ENCODE peak calls at places on chromosome 1, in eight cellular contexts. V is CD8-positive, alpha-beta T cell; H is ovary; L is AG10803; I is IMR-90; G is heart left ventricle; J is foreskin fibroblast; K is gastrocnemius medialis. N is an unnamed sample.

GRCh38 chr1:235888119-235888643 is 21.5 kb upstream of the LYST start:
- DNase-seq in V (peak), H (no peak), L (no peak), I (no peak), G (no peak), J (no peak), K (no peak), N (no peak)

GRCh38 chr1:54227091-54227602 is 27.2 kb downstream of the MRPL37 start:
- DNase-seq in V (no peak), H (no peak), L (peak), I (peak), G (no peak), J (peak), K (peak), N (peak)

GRCh38 chr1:186066411-186066810 is 308.6 kb downstream of the TPR start:
- DNase-seq in V (no peak), H (no peak), L (no peak), I (no peak), G (no peak), J (no peak), K (no peak), N (no peak)

GRCh38 chr1:209490013-209490412 is 93.5 kb upstream of the CAMK1G start:
- DNase-seq in V (no peak), H (no peak), L (peak), I (peak), G (no peak), J (peak), K (no peak), N (peak)

GRCh38 chr1:59323879-59324278 is 27.0 kb downstream of the FGGY start:
- DNase-seq in V (no peak), H (no peak), L (peak), I (peak), G (no peak), J (no peak), K (no peak), N (no peak)

GRCh38 chr1:99503276-99503747 is 142.6 kb upstream of the PALMD start:
- DNase-seq in V (no peak), H (no peak), L (peak), I (peak), G (no peak), J (peak), K (peak), N (peak)

GRCh38 chr1:63537006-63537405 is 13.7 kb downstream of the EFCAB7 start:
- DNase-seq in V (no peak), H (no peak), L (no peak), I (no peak), G (no peak), J (no peak), K (no peak), N (no peak)

GRCh38 chr1:232600430-232601258 is 29.3 kb downstream of the SIPA1L2 start:
- DNase-seq in V (no peak), H (no peak), L (no peak), I (peak), G (no peak), J (no peak), K (no peak), N (no peak)

GRCh38 chr1:13541435-13542215 is 27.8 kb upstream of the LRRC38 start:
- DNase-seq in V (no peak), H (no peak), L (no peak), I (no peak), G (no peak), J (no peak), K (peak), N (no peak)

GRCh38 chr1:59484090-59484489 is 187.2 kb downstream of the FGGY start:
- DNase-seq in V (no peak), H (no peak), L (peak), I (peak), G (no peak), J (peak), K (no peak), N (peak)

GRCh38 chr1:176811896-176812295 is 348.9 kb downstream of the PAPPA2 start:
- DNase-seq in V (no peak), H (no peak), L (no peak), I (no peak), G (no peak), J (no peak), K (no peak), N (no peak)

GRCh38 chr1:161229896-161230295 is 4.0 kb downstream of the TOMM40L start:
- DNase-seq in V (no peak), H (no peak), L (no peak), I (no peak), G (no peak), J (no peak), K (no peak), N (no peak)

GRCh38 chr1:169890761-169891538 is 2.7 kb downstream of the SCYL3 start:
- DNase-seq in V (no peak), H (no peak), L (no peak), I (no peak), G (no peak), J (no peak), K (no peak), N (no peak)

GRCh38 chr1:84089470-84090261 is 54.4 kb upstream of the PRKACB start:
- DNase-seq in V (no peak), H (no peak), L (peak), I (peak), G (no peak), J (peak), K (no peak), N (no peak)

GRCh38 chr1:78237364-78237916 is 191.7 kb downstream of the GIPC2 start:
- DNase-seq in V (no peak), H (no peak), L (no peak), I (no peak), G (no peak), J (no peak), K (no peak), N (no peak)

GRCh38 chr1:17587693-17588047 is 48.2 kb downstream of the ARHGEF10L start:
- DNase-seq in V (no peak), H (no peak), L (peak), I (peak), G (no peak), J (peak), K (no peak), N (peak)

GRCh38 chr1:110008971-110009565 is 24.5 kb downstream of the AHCYL1 start:
- DNase-seq in V (no peak), H (no peak), L (no peak), I (no peak), G (no peak), J (no peak), K (no peak), N (no peak)

GRCh38 chr1:204363335-204364114 is 3.8 kb upstream of the PLEKHA6 start:
- DNase-seq in V (peak), H (peak), L (peak), I (peak), G (peak), J (peak), K (peak), N (peak)

GRCh38 chr1:1085171-1085841 is 11.2 kb upstream of the RNF223 start:
- DNase-seq in V (no peak), H (no peak), L (no peak), I (no peak), G (peak), J (no peak), K (no peak), N (no peak)

GRCh38 chr1:153336650-153337049 is 12.0 kb downstream of the PGLYRP4 start:
- DNase-seq in V (no peak), H (no peak), L (no peak), I (no peak), G (no peak), J (no peak), K (no peak), N (no peak)

GRCh38 chr1:147545133-147545532 is 3.8 kb downstream of the BCL9 start:
- DNase-seq in V (peak), H (no peak), L (peak), I (peak), G (no peak), J (no peak), K (peak), N (no peak)

DNA sequence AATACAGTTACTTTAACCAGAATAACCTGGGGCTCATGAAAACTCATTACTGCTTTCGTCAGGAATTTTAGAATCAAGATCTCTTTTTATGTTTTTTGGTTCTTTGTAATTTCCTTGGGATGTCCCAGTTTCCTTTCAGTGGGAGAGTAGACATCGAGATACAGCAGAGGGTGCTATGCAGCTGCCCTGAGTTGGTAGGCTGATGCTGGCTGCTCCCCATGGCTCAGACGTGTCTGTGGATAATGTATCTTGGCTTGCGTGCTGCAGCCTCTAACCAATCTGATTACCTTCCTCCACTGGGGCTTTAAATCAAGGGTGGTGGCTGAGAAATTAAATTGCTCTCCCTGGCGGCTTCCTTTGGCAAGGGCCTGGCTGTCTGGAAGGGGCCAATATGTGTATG is 253.7 kb downstream of the CACNA1E start:
- DNase-seq in V (no peak), H (no peak), L (no peak), I (no peak), G (no peak), J (no peak), K (no peak), N (no peak)
- TF ChIP-seq CTCF in V (no peak), H (no peak), L (no peak), I (no peak), G (no peak), J (no peak), K (no peak), N (no peak)

GRCh38 chr1:9628541-9629444 is 22.7 kb upstream of the PIK3CD start:
- DNase-seq in V (peak), H (no peak), L (no peak), I (no peak), G (no peak), J (no peak), K (no peak), N (no peak)
- H3K4me3 ChIP-seq in V (peak), H (no peak), L (no peak), I (no peak), G (peak), J (no peak), K (no peak), N (no peak)

GRCh38 chr1:15364740-15365139 is 44.9 kb upstream of the EFHD2 start:
- DNase-seq in V (no peak), H (no peak), L (no peak), I (no peak), G (no peak), J (no peak), K (no peak), N (no peak)
- TF ChIP-seq CTCF in V (no peak), H (no peak), L (no peak), I (no peak), G (no peak), J (no peak), K (no peak), N (peak)

DNA sequence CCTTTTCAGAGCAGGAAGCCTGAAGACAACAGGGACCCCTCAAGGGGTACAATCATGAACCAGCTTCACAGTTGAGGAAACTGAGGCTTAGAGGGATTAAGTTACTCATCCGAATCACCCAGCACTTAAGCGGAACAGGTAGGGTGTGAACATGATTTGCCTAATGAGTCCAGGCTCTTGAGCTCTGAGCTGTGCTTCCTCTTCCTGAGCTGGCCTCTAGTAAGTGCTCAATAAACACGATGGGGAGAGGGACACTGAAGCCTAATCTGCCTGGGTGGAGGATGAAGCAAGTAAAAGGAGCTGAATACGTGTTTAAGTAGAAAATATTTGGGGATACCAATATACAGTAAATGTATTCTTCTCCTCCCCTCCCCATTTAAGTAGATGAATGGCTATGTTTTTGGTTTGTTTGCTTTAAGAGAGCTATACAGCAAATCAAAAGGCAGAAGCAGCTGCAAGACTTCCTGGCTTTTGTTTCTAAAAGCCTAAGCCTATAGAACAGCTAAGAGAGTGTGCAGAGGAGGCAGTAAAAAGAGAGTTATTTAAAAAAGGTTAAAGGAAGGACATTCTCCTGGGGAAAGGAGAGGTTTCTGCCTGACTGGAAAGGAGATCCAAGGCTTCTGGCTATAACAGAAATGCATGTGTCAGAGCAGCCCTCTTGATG is 20.5 kb downstream of the STPG1 start:
- DNase-seq in V (no peak), H (no peak), L (no peak), I (no peak), G (no peak), J (no peak), K (no peak), N (no peak)
- H3K4me3 ChIP-seq in V (no peak), H (no peak), L (no peak), I (no peak), G (no peak), J (no peak), K (no peak), N (no peak)

GRCh38 chr1:223628233-223628632 is 37.3 kb downstream of the CAPN8 start:
- DNase-seq in V (no peak), H (peak), L (peak), I (peak), G (no peak), J (no peak), K (peak), N (peak)
- TF ChIP-seq CTCF in V (peak), H (no peak), L (peak), I (peak), G (peak), J (peak), K (peak), N (peak)

DNA sequence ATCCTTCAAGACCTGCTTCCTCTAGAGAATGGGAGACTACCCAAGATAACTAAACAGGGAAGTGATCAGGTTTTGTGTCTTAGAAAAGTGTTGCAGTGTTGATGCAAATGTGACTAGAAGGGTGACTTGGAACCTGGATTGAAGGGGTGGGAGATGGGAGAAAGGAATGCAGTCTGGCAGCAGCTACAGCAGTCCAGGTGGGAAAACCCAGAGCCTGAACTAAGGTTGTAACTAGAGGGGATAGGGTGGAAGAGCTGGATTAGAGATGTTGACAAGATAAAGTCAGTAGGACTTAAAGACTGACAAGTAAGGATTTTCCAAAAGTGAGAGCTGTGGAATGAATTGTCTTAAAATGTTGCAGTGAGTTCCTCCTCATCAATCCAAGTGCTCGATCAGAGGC is 7.1 kb upstream of the SHISA4 start:
- DNase-seq in V (no peak), H (no peak), L (no peak), I (no peak), G (no peak), J (no peak), K (no peak), N (no peak)
- H3K4me3 ChIP-seq in V (no peak), H (no peak), L (no peak), I (no peak), G (no peak), J (no peak), K (no peak), N (no peak)

GRCh38 chr1:179295356-179295755 is 1.8 kb downstream of the SOAT1 start:
- DNase-seq in V (no peak), H (no peak), L (no peak), I (no peak), G (no peak), J (no peak), K (no peak), N (no peak)

GRCh38 chr1:179296356-179296755 is 2.8 kb downstream of the SOAT1 start:
- DNase-seq in V (no peak), H (no peak), L (no peak), I (no peak), G (no peak), J (no peak), K (no peak), N (no peak)

GRCh38 chr1:179288977-179289376 is 4.6 kb upstream of the SOAT1 start:
- DNase-seq in V (no peak), H (no peak), L (no peak), I (no peak), G (no peak), J (no peak), K (no peak), N (no peak)

GRCh38 chr1:179296831-179297377 is 3.3 kb downstream of the SOAT1 start:
- DNase-seq in V (no peak), H (no peak), L (no peak), I (no peak), G (no peak), J (no peak), K (no peak), N (peak)

DNA sequence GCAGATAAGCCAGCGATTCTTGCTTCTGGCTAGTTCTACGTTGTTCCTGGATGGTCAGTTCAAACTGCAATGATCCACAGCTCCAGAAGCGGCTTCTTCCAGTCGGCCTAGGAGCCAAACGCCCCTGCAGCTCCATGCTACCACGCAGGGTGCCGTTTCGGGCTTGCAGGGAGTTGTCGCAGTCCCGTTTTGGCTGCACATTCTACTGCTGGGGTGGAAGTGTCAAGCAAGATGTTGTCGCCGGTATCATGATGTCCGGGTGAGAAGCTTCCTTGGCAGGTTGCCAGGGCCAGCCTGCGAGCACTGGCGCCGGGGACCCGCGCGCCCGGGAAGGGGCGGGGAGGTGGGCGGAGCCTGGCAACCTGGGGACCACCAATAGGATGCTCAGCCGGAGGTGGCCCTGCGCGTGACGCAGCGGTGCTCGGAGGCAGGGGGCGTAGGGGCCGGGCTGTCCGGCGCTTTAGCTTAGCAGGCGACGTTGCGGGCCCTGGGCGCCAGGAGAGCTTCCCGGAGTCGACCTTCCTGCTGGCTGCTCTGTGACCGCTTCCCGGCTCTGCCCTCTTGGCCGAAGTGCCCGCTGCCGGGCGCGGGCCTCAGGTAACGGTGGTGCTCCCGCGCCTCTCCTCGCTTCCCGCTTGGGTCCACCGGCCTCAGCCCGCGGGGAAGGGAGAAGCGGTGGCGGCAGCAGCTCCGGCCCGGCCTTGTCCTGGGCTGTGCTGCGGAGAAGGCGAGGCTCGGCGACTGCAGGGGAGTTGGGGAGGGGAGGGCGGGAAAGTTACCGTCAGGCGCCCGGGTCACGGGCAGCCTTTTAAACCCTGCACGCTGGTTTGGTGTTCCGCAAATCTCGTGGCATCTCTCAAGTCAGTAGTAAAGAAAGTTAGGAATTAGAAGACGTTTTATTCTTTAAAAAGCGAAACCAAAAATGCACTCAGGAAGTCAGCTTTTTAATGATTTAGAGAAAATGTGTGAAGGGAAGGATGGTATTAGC is at the start of gene SOAT1:
- DNase-seq in V (peak), H (peak), L (peak), I (peak), G (peak), J (peak), K (peak), N (peak)
- TF ChIP-seq CTCF in V (no peak), H (no peak), L (peak), I (peak), G (peak), J (no peak), K (no peak), N (peak)